ENCODE peak calls at places on chromosome 2, in seven cellular contexts. G, N, J, K, Y, O and S are unnamed samples.

GRCh38 chr2:239953418-239954061 is 71.6 kb downstream of the NDUFA10 start:
- DNase-seq in G (peak; percentile 15), N (no peak), J (no peak), K (no peak), Y (no peak), O (no peak), S (no peak)

GRCh38 chr2:202072737-202073396 is at the start of gene KIAA2012:
- DNase-seq in G (no peak), N (no peak), J (peak; percentile 82), K (peak; percentile 48), Y (no peak), O (no peak), S (no peak)

GRCh38 chr2:184030978-184031377 is 567.4 kb upstream of the ZNF804A start:
- DNase-seq in G (no peak), N (no peak), J (peak; percentile 44), K (no peak), Y (no peak), O (no peak), S (no peak)

GRCh38 chr2:19264847-19265246 is 93.6 kb downstream of the OSR1 start:
- DNase-seq in G (no peak), N (no peak), J (no peak), K (no peak), Y (no peak), O (no peak), S (no peak)

GRCh38 chr2:23235292-23235691 is 149.7 kb upstream of the KLHL29 start:
- DNase-seq in G (no peak), N (no peak), J (no peak), K (no peak), Y (no peak), O (no peak), S (no peak)

GRCh38 chr2:140589696-140590095 is 1541.1 kb downstream of the LRP1B start:
- DNase-seq in G (no peak), N (no peak), J (no peak), K (no peak), Y (no peak), O (peak; percentile 60), S (no peak)

GRCh38 chr2:203893386-203893785 is 25.8 kb downstream of the CTLA4 start:
- DNase-seq in G (peak; percentile 24), N (no peak), J (no peak), K (no peak), Y (no peak), O (no peak), S (peak; percentile 26)

GRCh38 chr2:120770641-120771040 is 35.0 kb downstream of the GLI2 start:
- DNase-seq in G (no peak), N (no peak), J (no peak), K (no peak), Y (no peak), O (no peak), S (no peak)

GRCh38 chr2:54824582-54824981 is 101.1 kb downstream of the EML6 start:
- DNase-seq in G (no peak), N (no peak), J (no peak), K (no peak), Y (no peak), O (no peak), S (no peak)
- H3K79me1 ChIP-seq in G (no peaks in the 10 kb centered on the region), N (no peaks in the 10 kb centered on the region), J (no peaks in the 10 kb centered on the region), K (no peaks in the 10 kb centered on the region), Y (no peaks in the 10 kb centered on the region), O (no peaks in the 10 kb centered on the region), S (no peaks in the 10 kb centered on the region)

DNA sequence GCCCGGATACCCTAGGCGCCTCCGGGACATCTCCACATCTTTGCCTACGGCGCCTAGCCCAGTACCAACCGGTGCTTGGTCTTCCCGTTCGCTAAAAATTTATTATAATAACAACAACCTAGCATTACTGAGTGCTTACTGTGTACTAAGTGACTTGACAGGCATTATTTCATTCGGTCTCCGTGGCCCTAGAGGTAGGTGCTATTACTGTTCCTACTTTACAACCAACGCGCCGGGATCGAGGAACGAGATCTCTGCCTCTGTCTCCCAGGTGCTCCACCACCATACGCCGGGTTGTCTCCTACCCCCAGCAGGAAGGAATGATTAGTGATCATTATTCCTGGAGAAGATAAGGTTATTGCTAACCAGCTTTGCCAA is 657 bp upstream of the BIN1 start:
- DNase-seq in G (no peak), N (no peak), J (peak; percentile 62), K (no peak), Y (no peak), O (no peak), S (peak; percentile 54)
- H3K18ac ChIP-seq in G (no peak overlapping the region), N (no peak overlapping the region), J (peak overlapping the region; percentile 28), K (no peak overlapping the region), Y (no peak overlapping the region), O (no peak overlapping the region), S (peak overlapping the region; percentile 28)

GRCh38 chr2:142321706-142322280 is 191.0 kb upstream of the LRP1B start:
- DNase-seq in G (no peak), N (no peak), J (no peak), K (no peak), Y (no peak), O (no peak), S (no peak)

GRCh38 chr2:142325870-142326269 is 195.1 kb upstream of the LRP1B start:
- DNase-seq in G (no peak), N (no peak), J (no peak), K (no peak), Y (no peak), O (no peak), S (no peak)

GRCh38 chr2:142323206-142323605 is 192.4 kb upstream of the LRP1B start:
- DNase-seq in G (no peak), N (no peak), J (peak; percentile 15), K (no peak), Y (no peak), O (no peak), S (no peak)
- H3K79me1 ChIP-seq in G (no peaks in the 10 kb centered on the region), N (no peaks in the 10 kb centered on the region), J (no peaks in the 10 kb centered on the region), K (no peaks in the 10 kb centered on the region), Y (no peaks in the 10 kb centered on the region), O (no peaks in the 10 kb centered on the region), S (no peaks in the 10 kb centered on the region)

DNA sequence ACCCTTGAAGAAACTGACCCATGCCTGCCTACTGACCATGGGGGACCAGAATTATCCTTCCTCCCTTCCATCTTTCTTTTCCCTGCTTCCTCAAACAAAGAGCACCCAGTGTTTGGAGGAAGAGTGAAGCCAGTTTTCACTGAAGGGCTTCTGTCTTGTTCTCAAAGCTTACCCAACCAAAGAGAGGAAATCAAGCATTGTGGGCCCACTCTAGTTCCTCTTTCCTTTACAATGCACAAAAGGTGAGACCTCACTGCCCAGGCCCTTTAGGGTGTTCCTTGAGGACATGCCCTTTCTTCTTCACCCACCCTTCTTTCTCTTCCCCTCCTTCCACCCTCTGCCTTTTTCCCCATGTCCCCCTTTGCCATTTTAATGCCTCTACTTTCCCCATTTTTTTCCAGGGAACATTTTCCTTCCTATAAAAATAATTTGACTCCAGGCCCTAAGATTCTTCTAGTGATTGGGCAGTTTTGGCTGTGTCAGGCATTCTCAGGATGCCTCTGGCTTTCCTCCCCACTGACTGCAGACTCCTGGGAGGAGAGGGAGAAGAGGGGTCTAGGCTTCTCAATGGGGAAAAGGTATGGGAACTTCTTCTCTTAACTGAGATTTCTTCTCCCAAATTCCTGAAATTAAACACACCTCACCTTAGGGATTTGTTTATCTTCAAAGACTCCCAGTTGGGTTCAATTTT is 126.6 kb upstream of the RMDN2 start:
- DNase-seq in G (peak; percentile 35), N (no peak), J (no peak), K (no peak), Y (no peak), O (no peak), S (no peak)
- H3K18ac ChIP-seq in G (peak overlapping the region; percentile 82), N (no peak overlapping the region), J (no peak overlapping the region), K (no peak overlapping the region), Y (no peak overlapping the region), O (peak overlapping the region; percentile 0), S (no peak overlapping the region)

DNA sequence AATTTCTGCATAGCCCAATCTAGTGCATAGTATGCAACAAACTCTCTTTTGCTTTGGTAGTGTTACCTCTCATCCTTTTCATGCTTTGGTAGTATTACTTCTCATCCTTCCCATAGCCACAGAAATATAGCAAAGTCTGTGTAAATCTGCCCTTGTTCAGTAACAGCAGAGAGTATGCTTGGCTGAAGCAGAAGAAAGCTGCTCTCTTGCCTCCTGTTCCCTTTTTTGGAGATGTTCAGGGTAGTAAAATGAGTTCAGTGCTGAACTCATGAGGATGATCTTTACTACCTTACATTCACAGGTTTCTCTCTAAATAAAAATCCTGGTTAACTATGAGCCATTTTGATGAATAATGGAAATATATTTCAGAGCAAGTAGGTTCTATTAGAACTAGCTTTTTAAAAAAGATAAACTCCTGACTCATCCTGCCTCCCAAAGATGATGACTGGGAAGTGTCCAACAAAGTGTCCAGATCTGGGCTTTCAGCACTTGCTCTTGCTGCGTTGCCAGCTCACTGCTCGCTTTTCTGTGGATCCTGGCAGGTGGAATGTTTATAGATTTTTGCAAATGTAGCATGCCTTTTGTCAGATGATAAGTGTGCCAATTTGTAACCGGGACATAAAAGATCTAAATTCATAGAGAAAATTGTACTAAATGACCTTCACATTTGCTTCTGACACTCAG is 29.4 kb upstream of the CHMP3 start:
- DNase-seq in G (peak; percentile 21), N (no peak), J (no peak), K (no peak), Y (no peak), O (no peak), S (no peak)
- H3K79me1 ChIP-seq in G (no peaks in the 10 kb centered on the region), N (no peaks in the 10 kb centered on the region), J (no peaks in the 10 kb centered on the region), K (no peaks in the 10 kb centered on the region), Y (no peaks in the 10 kb centered on the region), O (no peaks in the 10 kb centered on the region), S (no peaks in the 10 kb centered on the region)

GRCh38 chr2:149027602-149028250 is 10.8 kb upstream of the LYPD6B start:
- DNase-seq in G (no peak), N (no peak), J (peak; percentile 25), K (no peak), Y (no peak), O (no peak), S (peak; percentile 90)
- H3K18ac ChIP-seq in G (no peak overlapping the region), N (no peak overlapping the region), J (no peak overlapping the region), K (no peak overlapping the region), Y (no peak overlapping the region), O (no peak overlapping the region), S (no peak overlapping the region)

GRCh38 chr2:39510087-39510486 is 73.0 kb upstream of the MAP4K3 start:
- DNase-seq in G (no peak), N (no peak), J (no peak), K (no peak), Y (no peak), O (peak; percentile 46), S (no peak)

GRCh38 chr2:39511786-39512433 is 74.8 kb upstream of the MAP4K3 start:
- DNase-seq in G (no peak), N (peak; percentile 50), J (no peak), K (no peak), Y (no peak), O (peak; percentile 25), S (no peak)

GRCh38 chr2:39512941-39513340 is 75.9 kb upstream of the MAP4K3 start:
- DNase-seq in G (peak; percentile 54), N (no peak), J (no peak), K (no peak), Y (no peak), O (peak; percentile 78), S (no peak)

GRCh38 chr2:39512434-39512935 is 75.4 kb upstream of the MAP4K3 start:
- DNase-seq in G (no peak), N (no peak), J (no peak), K (no peak), Y (no peak), O (no peak), S (peak; percentile 17)

DNA sequence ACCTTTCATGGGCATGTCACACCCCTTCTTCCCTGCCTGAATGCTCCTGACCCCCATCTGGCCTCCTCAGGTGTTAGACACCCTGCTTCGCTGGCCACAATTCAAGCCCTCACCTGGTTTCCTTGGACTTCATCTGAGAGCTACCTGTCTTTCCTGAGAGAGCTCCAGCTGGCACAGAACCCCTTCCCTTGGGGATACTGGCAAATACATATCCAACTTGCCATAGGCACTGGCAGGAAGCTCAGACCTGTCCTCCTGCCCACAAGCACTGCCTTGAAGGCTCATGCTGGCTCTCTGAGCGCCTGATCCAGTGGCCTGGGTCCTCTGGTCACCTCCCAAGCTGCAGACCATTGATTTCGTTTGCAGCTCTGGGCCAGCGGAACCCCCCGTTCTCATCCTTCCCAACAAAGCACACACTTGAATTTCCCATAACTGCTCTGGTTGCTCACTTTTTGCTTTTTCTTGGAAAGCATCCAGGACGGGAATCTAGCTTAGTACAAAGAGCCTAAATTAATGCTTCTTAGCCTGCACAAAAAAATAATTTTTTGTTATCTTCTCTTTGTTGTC is 74.2 kb upstream of the MAP4K3 start:
- DNase-seq in G (no peak), N (no peak), J (no peak), K (no peak), Y (no peak), O (no peak), S (no peak)
- H3K79me1 ChIP-seq in G (no peaks in the 10 kb centered on the region), N (no peaks in the 10 kb centered on the region), J (no peaks in the 10 kb centered on the region), K (no peaks in the 10 kb centered on the region), Y (no peaks in the 10 kb centered on the region), O (peaks cover 7% of the 10 kb centered on the region), S (peaks cover 6% of the 10 kb centered on the region)